ENCODE peak calls at places on chromosomes 1 and 21, in nine cellular contexts. Z is ovary, S is psoas muscle, B is tibial nerve, N is H9, F is transverse colon, P is pancreas, R is mammary epithelial cell, O is SK-N-SH. J is an unnamed sample. For H3K4me1, the result is how much of the 10 kb centered on the place peaks cover.

GRCh38 chr21:44583800-44584147 is 3.4 kb upstream of the KRTAP10-5 start:
- DNase-seq in R (peak), S (no peak), B (no peak), P (no peak), N (no peak), F (no peak), O (no peak), Z (no peak), J (no peak)

GRCh38 chr1:78722947-78723346 is 73.3 kb downstream of the IFI44 start:
- DNase-seq in S (no peak), N (no peak), B (no peak), P (no peak), F (no peak), O (no peak), Z (no peak), R (no peak), J (no peak)

GRCh38 chr1:158121604-158122254 is 59.0 kb upstream of the CD1D start:
- DNase-seq in N (peak), O (peak), S (no peak), Z (peak), P (peak), R (peak), B (no peak), F (peak), J (no peak)

GRCh38 chr1:231423648-231424047 is 1.6 kb upstream of the EGLN1 start:
- DNase-seq in Z (no peak), R (no peak), N (no peak), F (no peak), B (no peak), O (no peak), P (no peak), S (no peak), J (no peak)

GRCh38 chr21:31132574-31133242 is 94.4 kb upstream of the KRTAP19-8 start:
- DNase-seq in O (no peak), B (no peak), N (no peak), P (no peak), S (no peak), Z (no peak), R (no peak), F (peak), J (no peak)

GRCh38 chr1:151518431-151518830 is 7.2 kb downstream of the CGN start:
- DNase-seq in N (no peak), P (no peak), R (no peak), S (no peak), B (no peak), Z (no peak), F (no peak), O (no peak), J (no peak)

GRCh38 chr21:28427356-28428022 is 565.2 kb downstream of the LTN1 start:
- DNase-seq in N (no peak), P (no peak), S (no peak), Z (no peak), F (no peak), O (no peak), R (peak), B (no peak), J (no peak)

GRCh38 chr1:12172042-12172851 is 5.5 kb downstream of the TNFRSF1B start:
- DNase-seq in R (no peak), N (no peak), S (no peak), O (no peak), B (no peak), Z (no peak), F (no peak), P (no peak), J (no peak)

GRCh38 chr1:7290971-7291970 is 479.8 kb upstream of the VAMP3 start:
- DNase-seq in R (peak), O (peak), F (no peak), S (peak), P (no peak), B (no peak), N (no peak), Z (no peak), J (no peak)

GRCh38 chr21:20083336-20083735 is 914.9 kb upstream of the NCAM2 start:
- DNase-seq in R (no peak), P (no peak), Z (no peak), N (no peak), B (no peak), F (no peak), S (no peak), O (no peak), J (no peak)

GRCh38 chr1:210605099-210605498 is 276.4 kb downstream of the HHAT start:
- DNase-seq in Z (no peak), R (no peak), F (no peak), S (no peak), P (no peak), B (no peak), N (no peak), O (no peak), J (no peak)

GRCh38 chr1:184379111-184379752 is 7.6 kb upstream of the C1orf21 start:
- DNase-seq in O (peak), R (no peak), N (peak), B (no peak), Z (no peak), S (no peak), F (no peak), P (no peak), J (no peak)

GRCh38 chr1:213568929-213569815 is 418.6 kb upstream of the PROX1 start:
- DNase-seq in P (no peak), R (no peak), N (no peak), F (no peak), O (no peak), S (no peak), Z (no peak), B (no peak), J (no peak)

GRCh38 chr1:161233102-161233501 is 4.9 kb downstream of the NR1I3 start:
- DNase-seq in N (no peak), B (no peak), Z (no peak), S (no peak), O (no peak), F (no peak), P (no peak), R (no peak), J (no peak)

GRCh38 chr1:154418062-154418897 is 13.1 kb downstream of the IL6R start:
- DNase-seq in O (peak), B (no peak), R (peak), Z (peak), S (peak), F (peak), N (no peak), P (peak), J (peak)

GRCh38 chr21:39489380-39489924 is 37.7 kb downstream of the SH3BGR start:
- DNase-seq in S (no peak), Z (no peak), O (no peak), B (no peak), N (no peak), R (no peak), P (no peak), F (no peak), J (no peak)

GRCh38 chr1:19435851-19436465 is 49.4 kb downstream of the CAPZB start:
- DNase-seq in B (no peak), R (no peak), S (no peak), N (no peak), O (no peak), F (no peak), Z (peak), P (no peak), J (no peak)

GRCh38 chr1:228166170-228166936 is 749 bp downstream of the IBA57 start:
- DNase-seq in B (peak), F (peak), R (peak), O (peak), Z (peak), P (peak), S (peak), N (peak), J (peak)

GRCh38 chr1:241738284-241738683 is 86.2 kb downstream of the WDR64 start:
- DNase-seq in Z (no peak), R (no peak), B (no peak), O (no peak), F (no peak), S (no peak), N (no peak), P (no peak), J (no peak)

GRCh38 chr1:61157420-61157987 is 75.1 kb downstream of the NFIA start:
- DNase-seq in B (no peak), R (peak), F (no peak), N (no peak), S (no peak), P (no peak), O (peak), Z (no peak), J (no peak)

GRCh38 chr21:45818904-45819285 is 162.7 kb upstream of the COL6A1 start:
- DNase-seq in P (no peak), R (peak), N (no peak), S (no peak), F (no peak), O (no peak), B (no peak), Z (no peak), J (no peak)

GRCh38 chr1:156480411-156481192 is 20.0 kb downstream of the MEF2D start:
- DNase-seq in S (peak), Z (peak), B (no peak), R (no peak), O (peak), P (no peak), N (peak), F (peak), J (peak)

GRCh38 chr1:10459185-10459584 is 9.4 kb downstream of the CORT start:
- DNase-seq in P (no peak), O (no peak), R (peak), Z (no peak), N (no peak), S (no peak), F (no peak), B (no peak), J (no peak)

GRCh38 chr1:85697895-85698294 is 10.3 kb downstream of the ZNHIT6 start:
- DNase-seq in R (no peak), Z (no peak), S (no peak), B (no peak), F (no peak), N (no peak), P (no peak), O (no peak), J (no peak)

GRCh38 chr1:3705341-3705950 is 46.8 kb upstream of the CCDC27 start:
- DNase-seq in R (no peak), N (no peak), P (no peak), B (no peak), O (no peak), F (no peak), Z (no peak), S (no peak), J (no peak)

GRCh38 chr1:221381858-221382623 is 359.8 kb downstream of the DUSP10 start:
- DNase-seq in N (no peak), R (no peak), O (no peak), Z (no peak), F (no peak), S (no peak), P (no peak), B (no peak), J (no peak)

GRCh38 chr1:230204852-230205251 is 137.8 kb downstream of the GALNT2 start:
- DNase-seq in R (no peak), P (peak), B (no peak), Z (no peak), F (peak), O (no peak), N (no peak), S (no peak), J (peak)
- H3K4me1 ChIP-seq in R (under half), P (under half), B (under half), Z (under half), F (under half), O (under half), N (under half), S (half or more), J (under half)

GRCh38 chr1:110339040-110339426 is at the start of gene RBM15:
- DNase-seq in Z (peak), B (peak), F (peak), S (peak), P (peak), O (peak), R (peak), N (peak), J (peak)

GRCh38 chr1:110339427-110340206 is 440 bp downstream of the RBM15 start:
- DNase-seq in O (peak), P (peak), B (peak), R (no peak), F (peak), N (no peak), Z (no peak), S (peak), J (peak)

GRCh38 chr1:110338200-110339039 is 757 bp upstream of the RBM15 start:
- DNase-seq in S (peak), F (peak), N (no peak), O (peak), Z (peak), P (peak), B (peak), R (peak), J (peak)

GRCh38 chr1:110341146-110341871 is 2.1 kb downstream of the RBM15 start:
- DNase-seq in F (no peak), R (no peak), O (no peak), P (no peak), N (no peak), B (no peak), Z (no peak), S (no peak), J (peak)

DNA sequence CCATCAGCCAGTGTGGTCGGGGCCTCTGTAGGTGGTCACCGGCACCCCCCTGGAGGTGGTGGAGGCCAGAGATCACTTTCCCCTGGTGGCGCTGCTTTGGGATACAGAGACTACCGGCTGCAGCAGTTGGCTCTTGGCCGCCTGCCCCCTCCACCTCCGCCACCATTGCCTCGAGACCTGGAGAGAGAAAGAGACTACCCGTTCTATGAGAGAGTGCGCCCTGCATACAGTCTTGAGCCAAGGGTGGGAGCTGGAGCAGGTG is 961 bp downstream of the RBM15 start:
- DNase-seq in B (no peak), O (peak), N (peak), R (no peak), P (no peak), Z (peak), F (peak), S (no peak), J (no peak)
- H3K27ac ChIP-seq in B (peak), O (peak), N (no peak), R (peak), P (peak), Z (no peak), F (peak), S (peak), J (peak)

GRCh38 chr1:23963617-23964234 is 4.1 kb downstream of the PNRC2 start:
- DNase-seq in R (no peak), P (no peak), S (no peak), O (no peak), F (no peak), B (no peak), N (no peak), Z (no peak), J (no peak)

GRCh38 chr1:23958810-23959460 is 693 bp upstream of the PNRC2 start:
- DNase-seq in S (peak), O (peak), R (peak), N (peak), Z (peak), F (peak), B (peak), P (peak), J (peak)

GRCh38 chr1:23959461-23960290 is at the start of gene PNRC2:
- DNase-seq in F (peak), S (peak), R (peak), B (peak), O (peak), N (peak), P (peak), Z (peak), J (peak)

GRCh38 chr1:23957096-23957495 is 2.5 kb upstream of the PNRC2 start:
- DNase-seq in N (no peak), Z (no peak), S (no peak), B (no peak), P (peak), O (peak), R (peak), F (peak), J (no peak)

DNA sequence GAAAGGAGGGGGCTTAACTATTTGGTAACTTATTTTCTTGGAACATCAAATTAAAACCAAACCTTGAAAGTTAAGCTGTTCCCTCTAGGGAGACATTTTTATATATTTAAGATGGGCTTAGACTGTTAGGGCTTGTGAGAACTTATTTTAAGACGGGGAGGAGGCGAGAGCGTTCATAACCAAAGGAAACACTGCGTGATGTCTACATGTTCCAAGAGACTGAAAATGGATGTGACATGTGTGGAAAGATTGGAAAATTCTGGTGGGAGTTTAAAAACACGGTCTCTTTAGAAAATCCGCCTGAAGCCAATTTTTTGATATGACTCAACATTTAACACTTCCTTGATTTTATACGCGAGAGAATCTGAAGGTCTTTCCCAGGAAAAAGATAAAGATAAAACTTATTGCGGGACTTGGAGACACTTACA is 677 bp downstream of the PNRC2 start:
- DNase-seq in B (no peak), P (no peak), S (no peak), F (no peak), Z (no peak), O (no peak), R (no peak), N (no peak), J (no peak)
- H3K4me1 ChIP-seq in B (under half), P (under half), S (under half), F (under half), Z (under half), O (under half), R (under half), N (under half), J (under half)

DNA sequence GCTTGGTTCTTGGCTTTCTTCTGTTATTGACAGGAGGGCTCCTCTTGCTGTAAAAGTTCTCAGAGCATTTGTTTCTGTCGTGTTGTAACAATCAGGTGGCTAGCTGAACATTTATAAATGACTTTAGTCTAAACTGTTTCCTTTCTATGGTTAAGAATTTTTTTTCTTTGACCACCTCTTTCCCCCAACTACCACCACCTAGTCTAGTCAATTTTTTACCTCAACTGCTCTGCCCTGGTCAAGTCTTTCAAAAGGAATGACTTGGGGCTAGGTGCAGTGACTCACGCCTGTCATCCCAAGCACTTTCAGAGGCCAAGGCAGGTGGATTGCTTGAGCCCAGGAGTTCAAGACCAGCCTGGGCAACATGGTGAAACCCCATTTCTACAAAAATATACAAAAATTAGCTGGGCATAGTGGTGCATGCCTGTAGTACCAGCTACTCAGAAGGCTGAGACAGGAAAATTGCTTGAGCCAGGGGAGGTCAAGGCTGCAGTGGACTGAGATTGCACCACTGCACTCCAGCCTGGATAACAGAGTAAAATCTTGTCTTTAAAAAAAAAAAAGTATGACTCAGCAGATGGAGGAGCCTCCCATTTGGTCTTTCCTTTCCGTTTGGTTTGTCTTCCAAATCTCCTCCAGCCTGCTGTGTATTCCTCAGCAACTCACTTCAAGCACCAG is 40.7 kb downstream of the MAP3K21 start:
- DNase-seq in S (no peak), B (no peak), F (no peak), R (no peak), N (no peak), O (no peak), Z (no peak), P (no peak), J (no peak)
- H3K27ac ChIP-seq in S (no peak), B (no peak), F (no peak), R (no peak), N (peak), O (no peak), Z (no peak), P (peak), J (no peak)

J was measured in kidney.